ENCODE peak calls at places on chromosomes 3 and 15, in six cellular contexts. F is GM23248, X is PC-3, H is neural progenitor cell, N is SK-N-SH, A is OCI-LY7. O is an unnamed sample.

GRCh38 chr15:39504812-39505211 is 76.1 kb upstream of the THBS1 start:
- DNase-seq in F (peak; percentile 93), X (peak; percentile 78), N (no peak), A (no peak), H (no peak), O (no peak)

GRCh38 chr3:24981309-24981708 is 446.8 kb upstream of the RARB start:
- DNase-seq in X (no peak), A (no peak), H (no peak), N (no peak), F (no peak), O (no peak)

GRCh38 chr3:113040231-113040630 is 49.4 kb downstream of the GTPBP8 start:
- DNase-seq in N (no peak), F (no peak), X (no peak), A (no peak), H (no peak), O (no peak)

GRCh38 chr3:39907981-39908380 is 98.6 kb downstream of the MYRIP start:
- DNase-seq in F (peak; percentile 52), A (no peak), N (peak; percentile 55), X (no peak), H (no peak), O (no peak)

GRCh38 chr3:37030573-37030972 is 37.3 kb downstream of the MLH1 start:
- DNase-seq in X (no peak), H (no peak), F (peak; percentile 40), A (no peak), N (no peak), O (no peak)

GRCh38 chr15:83626171-83626802 is 27.6 kb upstream of the ADAMTSL3 start:
- DNase-seq in F (peak; percentile 3), X (peak; percentile 46), A (no peak), N (no peak), H (no peak), O (no peak)

GRCh38 chr3:176403531-176403930 is 793.8 kb downstream of the TBL1XR1 start:
- DNase-seq in H (no peak), F (peak; percentile 19), N (no peak), X (peak; percentile 16), A (no peak), O (no peak)

GRCh38 chr3:183342824-183343223 is 85.6 kb downstream of the MCF2L2 start:
- DNase-seq in H (no peak), A (no peak), F (no peak), X (no peak), N (no peak), O (no peak)

GRCh38 chr3:159797771-159798170 is 190.9 kb upstream of the IL12A start:
- DNase-seq in X (no peak), H (no peak), N (no peak), F (no peak), A (no peak), O (no peak)

GRCh38 chr15:69475769-69476358 is 23.2 kb downstream of the RPLP1 start:
- DNase-seq in A (peak; percentile 56), H (peak; percentile 74), N (peak; percentile 85), F (peak; percentile 81), X (peak; percentile 80), O (peak; percentile 83)

GRCh38 chr15:28192772-28193171 is 93.7 kb upstream of the OCA2 start:
- DNase-seq in N (no peak), H (no peak), X (no peak), A (no peak), F (no peak), O (no peak)

GRCh38 chr3:45486136-45486535 is 97.8 kb downstream of the LARS2 start:
- DNase-seq in H (no peak), X (no peak), A (no peak), F (peak; percentile 88), N (no peak), O (no peak)

GRCh38 chr3:128681277-128681829 is 30.7 kb upstream of the RPN1 start:
- DNase-seq in N (peak; percentile 39), H (no peak), A (no peak), X (no peak), F (no peak), O (no peak)

GRCh38 chr3:19149388-19149787 is 1.1 kb downstream of the KCNH8 start:
- DNase-seq in X (peak; percentile 28), H (peak; percentile 73), N (no peak), A (peak; percentile 44), F (peak; percentile 29), O (peak; percentile 91)

GRCh38 chr3:147305533-147306241 is 100.7 kb downstream of the ZIC4 start:
- DNase-seq in A (no peak), H (no peak), N (no peak), F (peak; percentile 76), X (no peak), O (no peak)

GRCh38 chr15:86849563-86849962 is 769.9 kb downstream of the AGBL1 start:
- DNase-seq in N (no peak), X (no peak), F (no peak), H (no peak), A (no peak), O (no peak)

GRCh38 chr3:172145287-172145686 is 105.9 kb downstream of the FNDC3B start:
- DNase-seq in A (peak; percentile 45), F (no peak), X (no peak), N (no peak), H (no peak), O (no peak)

GRCh38 chr15:83650831-83651230 is 3.1 kb upstream of the ADAMTSL3 start:
- DNase-seq in A (no peak), X (no peak), N (no peak), F (no peak), H (no peak), O (no peak)

GRCh38 chr3:49841126-49841525 is 15.2 kb downstream of the TRAIP start:
- DNase-seq in A (peak; percentile 69), X (peak; percentile 38), N (no peak), H (peak; percentile 45), F (peak; percentile 22), O (peak; percentile 78)

GRCh38 chr3:112568642-112569041 is 6.8 kb downstream of the SLC35A5 start:
- DNase-seq in F (peak; percentile 52), A (no peak), N (no peak), X (peak; percentile 42), H (no peak), O (no peak)

GRCh38 chr15:66302489-66302888 is 9.1 kb downstream of the DIS3L start:
- DNase-seq in H (no peak), A (no peak), X (no peak), F (no peak), N (no peak), O (no peak)

GRCh38 chr3:163138258-163138657 is 1641.7 kb downstream of the OTOL1 start:
- DNase-seq in H (no peak), F (no peak), N (no peak), X (no peak), A (no peak), O (no peak)

GRCh38 chr3:88282519-88283241 is 132.9 kb downstream of the C3orf38 start:
- DNase-seq in F (no peak), X (no peak), A (no peak), H (no peak), N (no peak), O (no peak)

GRCh38 chr3:149967067-149967685 is 3.5 kb downstream of the PFN2 start:
- DNase-seq in F (peak; percentile 69), N (no peak), H (peak; percentile 28), A (peak; percentile 46), X (peak; percentile 84), O (peak; percentile 58)

GRCh38 chr3:30495172-30496124 is 111.0 kb upstream of the TGFBR2 start:
- DNase-seq in X (peak; percentile 37), A (no peak), H (no peak), F (peak; percentile 52), N (no peak), O (no peak)

GRCh38 chr15:34223904-34224596 is 766 bp upstream of the EMC4 start:
- DNase-seq in N (peak; percentile 31), X (no peak), H (peak; percentile 17), A (peak; percentile 7), F (peak; percentile 38), O (peak; percentile 19)

GRCh38 chr3:62167566-62168262 is 205.6 kb downstream of the FEZF2 start:
- DNase-seq in H (no peak), A (no peak), F (peak; percentile 31), X (no peak), N (no peak), O (no peak)

DNA sequence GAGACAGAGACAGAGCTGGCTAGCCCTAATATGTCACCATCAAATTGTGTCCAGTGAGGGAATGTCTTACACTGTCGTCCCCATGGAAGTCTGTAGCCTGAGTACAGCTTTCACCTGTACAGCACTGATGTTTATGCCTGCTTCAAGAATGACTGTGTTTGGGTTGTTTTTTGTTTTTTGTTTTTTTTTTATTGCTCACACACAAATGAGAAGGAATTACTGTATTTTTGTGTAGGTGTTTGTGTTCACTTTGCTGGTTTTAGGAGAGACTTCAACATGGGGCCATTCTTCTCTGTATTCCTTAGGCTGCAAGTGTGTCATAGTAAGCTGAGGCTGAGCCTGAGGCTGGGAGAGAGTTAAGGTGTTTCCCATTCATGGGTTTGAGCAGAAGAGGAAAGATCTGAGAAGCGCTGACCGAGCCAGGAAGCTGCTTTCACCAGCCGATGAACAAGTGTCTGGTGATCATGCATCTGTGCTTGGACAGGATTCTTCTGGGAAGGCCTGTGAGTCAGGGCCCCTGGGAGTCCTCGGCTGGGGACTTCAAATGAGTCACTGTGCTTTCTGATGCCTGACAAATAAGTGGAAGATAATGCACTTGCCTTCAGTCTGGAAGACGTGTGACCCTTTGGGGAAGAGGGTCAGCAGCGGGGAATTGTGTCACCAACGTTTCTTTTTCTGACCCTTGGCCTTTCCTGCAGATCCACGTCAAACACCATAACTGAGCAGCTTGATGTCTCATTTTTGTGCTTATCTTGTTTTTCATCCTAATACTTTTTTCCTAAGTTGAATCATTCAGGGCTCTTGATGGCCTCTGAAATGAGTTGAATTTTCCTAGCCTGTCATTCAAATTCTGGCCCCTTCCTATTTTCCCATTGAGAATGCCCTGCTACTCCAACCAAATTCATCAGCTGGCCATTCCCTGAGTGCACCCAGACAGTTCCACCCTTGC is 36.7 kb upstream of the ZBTB38 start:
- DNase-seq in X (peak; percentile 81), N (no peak), H (no peak), A (no peak), F (peak; percentile 98), O (no peak)
- TF ChIP-seq EZH2phosphoT487 in X (no peak), N (no peak), H (no peak), A (no peak), F (peak; percentile 80), O (no peak)

GRCh38 chr3:17740703-17741102 is 1.7 kb downstream of the TBC1D5 start:
- DNase-seq in F (peak; percentile 60), N (peak; percentile 34), H (no peak), A (peak; percentile 67), X (peak; percentile 95), O (no peak)
- TF ChIP-seq EZH2phosphoT487 in F (no peak), N (no peak), H (no peak), A (no peak), X (no peak), O (no peak)

DNA sequence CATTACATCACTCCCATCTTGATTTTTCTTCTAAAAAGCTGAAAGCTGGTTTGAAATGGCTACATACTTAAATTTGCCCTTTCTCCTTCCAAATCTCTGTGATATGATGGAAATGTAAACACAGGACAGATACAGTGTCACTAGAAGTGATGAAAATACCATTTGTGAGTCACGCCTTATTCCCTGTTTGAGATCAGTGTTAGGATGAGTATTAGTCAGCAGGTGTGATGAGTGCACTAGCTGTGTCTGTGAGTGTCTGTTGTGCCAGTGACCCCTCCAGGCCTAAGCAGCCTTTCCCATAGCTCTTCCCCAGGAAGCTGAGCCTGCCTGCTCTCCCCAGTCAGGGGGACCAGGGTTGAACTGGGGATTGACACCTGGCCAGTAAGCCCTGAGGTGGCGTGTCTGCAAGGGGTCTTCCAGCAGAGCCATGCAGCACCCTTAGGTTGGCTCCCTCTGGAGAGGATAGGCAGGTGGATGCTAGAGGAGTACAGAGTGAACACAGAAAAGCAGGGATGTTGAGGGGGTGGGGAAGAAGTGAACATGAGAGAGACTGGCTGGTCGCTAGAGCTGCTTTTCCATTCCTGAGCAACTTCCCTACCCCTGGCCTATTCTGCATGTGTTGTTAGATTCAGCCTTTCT is 92.0 kb downstream of the PDE8A start:
- DNase-seq in H (no peak), X (peak; percentile 22), A (no peak), N (no peak), F (peak; percentile 70), O (no peak)
- TF ChIP-seq EZH2phosphoT487 in H (no peak), X (no peak), A (no peak), N (no peak), F (no peak), O (no peak)

GRCh38 chr3:131738095-131738494 is 235.3 kb upstream of the MRPL3 start:
- DNase-seq in F (peak; percentile 40), H (no peak), X (no peak), N (peak; percentile 68), A (no peak), O (no peak)
- TF ChIP-seq EZH2phosphoT487 in F (no peak), H (no peak), X (no peak), N (no peak), A (no peak), O (no peak)